ENCODE peak calls at places on chromosome 20, in seven cellular contexts. One of them, this sample, is unnamed.

GRCh38 chr20:12925214-12925755 is 83.5 kb upstream of the SPTLC3 start:
- DNase-seq in T follicular helper cell: no peak
- DNase-seq in AG10803: peak
- DNase-seq in NCI-H510A: peak
- DNase-seq in T-helper 2 cell: peak
- DNase-seq in Right ventricle myocardium superior: no peak
- DNase-seq in SJSA1: peak
- DNase-seq in this sample: no peak

GRCh38 chr20:31698803-31699718 is 23.6 kb downstream of the BCL2L1 start:
- DNase-seq in T follicular helper cell: no peak
- DNase-seq in AG10803: peak
- DNase-seq in NCI-H510A: peak
- DNase-seq in T-helper 2 cell: peak
- DNase-seq in Right ventricle myocardium superior: no peak
- DNase-seq in SJSA1: peak
- DNase-seq in this sample: no peak

GRCh38 chr20:41249371-41249770 is 68.2 kb downstream of the ZHX3 start:
- DNase-seq in T follicular helper cell: no peak
- DNase-seq in AG10803: peak
- DNase-seq in NCI-H510A: no peak
- DNase-seq in T-helper 2 cell: no peak
- DNase-seq in Right ventricle myocardium superior: peak
- DNase-seq in SJSA1: peak
- DNase-seq in this sample: no peak

GRCh38 chr20:62268228-62268900 is 30.0 kb downstream of the OSBPL2 start:
- DNase-seq in T follicular helper cell: no peak
- DNase-seq in AG10803: no peak
- DNase-seq in NCI-H510A: no peak
- DNase-seq in T-helper 2 cell: no peak
- DNase-seq in Right ventricle myocardium superior: no peak
- DNase-seq in SJSA1: no peak
- DNase-seq in this sample: no peak

GRCh38 chr20:58246346-58246745 is 17.9 kb upstream of the ANKRD60 start:
- DNase-seq in T follicular helper cell: no peak
- DNase-seq in AG10803: peak
- DNase-seq in NCI-H510A: no peak
- DNase-seq in T-helper 2 cell: no peak
- DNase-seq in Right ventricle myocardium superior: no peak
- DNase-seq in SJSA1: peak
- DNase-seq in this sample: no peak

GRCh38 chr20:49303211-49303610 is 25.4 kb upstream of the ZNFX1 start:
- DNase-seq in T follicular helper cell: no peak
- DNase-seq in AG10803: peak
- DNase-seq in NCI-H510A: no peak
- DNase-seq in T-helper 2 cell: no peak
- DNase-seq in Right ventricle myocardium superior: no peak
- DNase-seq in SJSA1: no peak
- DNase-seq in this sample: no peak

GRCh38 chr20:25000268-25000801 is 7.8 kb upstream of the APMAP start:
- DNase-seq in T follicular helper cell: no peak
- DNase-seq in AG10803: peak
- DNase-seq in NCI-H510A: peak
- DNase-seq in T-helper 2 cell: no peak
- DNase-seq in Right ventricle myocardium superior: peak
- DNase-seq in SJSA1: peak
- DNase-seq in this sample: no peak

GRCh38 chr20:48041078-48041780 is 255.9 kb upstream of the SULF2 start:
- DNase-seq in T follicular helper cell: no peak
- DNase-seq in AG10803: no peak
- DNase-seq in NCI-H510A: no peak
- DNase-seq in T-helper 2 cell: no peak
- DNase-seq in Right ventricle myocardium superior: no peak
- DNase-seq in SJSA1: no peak
- DNase-seq in this sample: no peak

GRCh38 chr20:50292324-50293243 is 102.0 kb downstream of the CEBPB start:
- DNase-seq in T follicular helper cell: no peak
- DNase-seq in AG10803: peak
- DNase-seq in NCI-H510A: no peak
- DNase-seq in T-helper 2 cell: peak
- DNase-seq in Right ventricle myocardium superior: peak
- DNase-seq in SJSA1: peak
- DNase-seq in this sample: no peak

GRCh38 chr20:15196580-15197255 is 859.3 kb upstream of the FLRT3 start:
- DNase-seq in T follicular helper cell: no peak
- DNase-seq in AG10803: no peak
- DNase-seq in NCI-H510A: peak
- DNase-seq in T-helper 2 cell: no peak
- DNase-seq in Right ventricle myocardium superior: no peak
- DNase-seq in SJSA1: no peak
- DNase-seq in this sample: no peak

GRCh38 chr20:9838378-9839295 is at the start of gene PAK5:
- DNase-seq in T follicular helper cell: no peak
- DNase-seq in AG10803: peak
- DNase-seq in NCI-H510A: peak
- DNase-seq in T-helper 2 cell: no peak
- DNase-seq in Right ventricle myocardium superior: no peak
- DNase-seq in SJSA1: no peak
- DNase-seq in this sample: no peak

GRCh38 chr20:50385733-50386640 is 124.2 kb upstream of the PTPN1 start:
- DNase-seq in T follicular helper cell: peak
- DNase-seq in AG10803: no peak
- DNase-seq in NCI-H510A: no peak
- DNase-seq in T-helper 2 cell: peak
- DNase-seq in Right ventricle myocardium superior: no peak
- DNase-seq in SJSA1: no peak
- DNase-seq in this sample: peak